ENCODE peak calls at places on chromosomes 3 and 15, in four cellular contexts. One of them, this sample, is unnamed.

GRCh38 chr3:150227839-150228238 is 180.3 kb upstream of the TSC22D2 start:
- DNase-seq in brain microvascular endothelial cell: peak
- DNase-seq in neural crest cell: peak
- DNase-seq in MV-4-11: peak
- DNase-seq in this sample: no peak

GRCh38 chr15:81356252-81356651 is 17.8 kb downstream of the TMC3 start:
- DNase-seq in brain microvascular endothelial cell: no peak
- DNase-seq in MV-4-11: no peak
- DNase-seq in neural crest cell: no peak
- DNase-seq in this sample: no peak

GRCh38 chr3:162096874-162097273 is 600.3 kb downstream of the OTOL1 start:
- DNase-seq in neural crest cell: no peak
- DNase-seq in brain microvascular endothelial cell: no peak
- DNase-seq in MV-4-11: no peak
- DNase-seq in this sample: no peak

GRCh38 chr3:131174752-131175151 is 148.1 kb downstream of the NEK11 start:
- DNase-seq in neural crest cell: no peak
- DNase-seq in brain microvascular endothelial cell: peak
- DNase-seq in MV-4-11: peak
- DNase-seq in this sample: no peak

GRCh38 chr3:153429821-153430220 is 267.8 kb downstream of the RAP2B start:
- DNase-seq in MV-4-11: no peak
- DNase-seq in brain microvascular endothelial cell: no peak
- DNase-seq in neural crest cell: no peak
- DNase-seq in this sample: no peak

GRCh38 chr3:59469948-59470723 is 420.3 kb upstream of the CFAP20DC start:
- DNase-seq in neural crest cell: no peak
- DNase-seq in brain microvascular endothelial cell: peak
- DNase-seq in MV-4-11: no peak
- DNase-seq in this sample: no peak

GRCh38 chr15:48119277-48119676 is 1.5 kb upstream of the SLC24A5 start:
- DNase-seq in MV-4-11: peak
- DNase-seq in brain microvascular endothelial cell: peak
- DNase-seq in neural crest cell: no peak
- DNase-seq in this sample: no peak

GRCh38 chr3:42116466-42116865 is 25.3 kb downstream of the TRAK1 start:
- DNase-seq in MV-4-11: no peak
- DNase-seq in brain microvascular endothelial cell: no peak
- DNase-seq in neural crest cell: no peak
- DNase-seq in this sample: no peak

GRCh38 chr3:177150970-177151627 is 46.2 kb downstream of the TBL1XR1 start:
- DNase-seq in brain microvascular endothelial cell: peak
- DNase-seq in MV-4-11: no peak
- DNase-seq in neural crest cell: no peak
- DNase-seq in this sample: peak

GRCh38 chr3:121748638-121749275 is 784 bp downstream of the GOLGB1 start:
- DNase-seq in neural crest cell: no peak
- DNase-seq in brain microvascular endothelial cell: peak
- DNase-seq in MV-4-11: no peak
- DNase-seq in this sample: peak

GRCh38 chr3:14875411-14876175 is 56.8 kb downstream of the FGD5 start:
- DNase-seq in brain microvascular endothelial cell: no peak
- DNase-seq in MV-4-11: no peak
- DNase-seq in neural crest cell: no peak
- DNase-seq in this sample: no peak

This sample was measured in LNCaP clone FGC.